ENCODE peak calls at places on chromosomes 7 and 10, in five cellular contexts. N is neuronal stem cell, B is IMR-90, R is H9, J is H1. W is an unnamed sample.

GRCh38 chr10:122127943-122128342 is 139.0 kb downstream of the TACC2 start:
- DNase-seq in N (no peak), B (peak), R (no peak), J (no peak), W (peak)

GRCh38 chr7:18429547-18429946 is 66.0 kb upstream of the HDAC9 start:
- DNase-seq in N (no peak), B (peak), R (no peak), J (no peak), W (peak)

GRCh38 chr7:151374726-151375125 is 33.1 kb downstream of the NUB1 start:
- DNase-seq in N (no peak), B (no peak), R (no peak), J (no peak), W (no peak)

GRCh38 chr7:78226059-78226658 is 427.6 kb downstream of the PHTF2 start:
- DNase-seq in N (peak), B (peak), R (peak), J (peak), W (peak)

GRCh38 chr7:16357921-16358320 is 63.4 kb downstream of the CRPPA start:
- DNase-seq in N (no peak), B (no peak), R (no peak), J (no peak), W (no peak)

GRCh38 chr7:300546-301290 is 10.7 kb downstream of the FOXL3 start:
- DNase-seq in N (no peak), B (no peak), R (no peak), J (no peak), W (no peak)

GRCh38 chr10:98308602-98309365 is 40.8 kb upstream of the LOXL4 start:
- DNase-seq in N (no peak), B (no peak), R (no peak), J (no peak), W (no peak)

GRCh38 chr10:36531621-36532020 is 593.8 kb upstream of the ANKRD30A start:
- DNase-seq in N (no peak), B (peak), R (no peak), J (no peak), W (peak)

GRCh38 chr10:104435822-104436221 is 82.2 kb downstream of the CFAP58 start:
- DNase-seq in N (no peak), B (peak), R (no peak), J (no peak), W (no peak)

GRCh38 chr7:25675789-25676474 is 447.6 kb upstream of the NPVF start:
- DNase-seq in N (no peak), B (no peak), R (no peak), J (no peak), W (no peak)

GRCh38 chr7:3495530-3495929 is 194.5 kb downstream of the SDK1 start:
- DNase-seq in N (no peak), B (no peak), R (no peak), J (no peak), W (no peak)

GRCh38 chr10:63603709-63604445 is 82.7 kb downstream of the REEP3 start:
- DNase-seq in N (no peak), B (peak), R (no peak), J (no peak), W (peak)

GRCh38 chr10:133237241-133238065 is at the start of gene VENTX:
- DNase-seq in N (no peak), B (no peak), R (peak), J (peak), W (no peak)

GRCh38 chr7:34430456-34430855 is 227.6 kb upstream of the NPSR1 start:
- DNase-seq in N (no peak), B (peak), R (no peak), J (no peak), W (peak)

GRCh38 chr10:133243593-133243992 is 5.9 kb downstream of the VENTX start:
- DNase-seq in N (no peak), B (no peak), R (no peak), J (no peak), W (no peak)

GRCh38 chr7:109950256-109950655 is 1140.7 kb upstream of the LRRN3 start:
- DNase-seq in N (no peak), B (no peak), R (no peak), J (no peak), W (no peak)

GRCh38 chr7:80611779-80612178 is 26.7 kb upstream of the CD36 start:
- DNase-seq in N (no peak), B (peak), R (no peak), J (no peak), W (peak)

GRCh38 chr10:75941181-75941580 is 509.8 kb downstream of the LRMDA start:
- DNase-seq in N (no peak), B (no peak), R (no peak), J (no peak), W (no peak)

GRCh38 chr10:123270221-123270620 is 116.0 kb downstream of the BUB3 start:
- DNase-seq in N (no peak), B (peak), R (no peak), J (no peak), W (no peak)

DNA sequence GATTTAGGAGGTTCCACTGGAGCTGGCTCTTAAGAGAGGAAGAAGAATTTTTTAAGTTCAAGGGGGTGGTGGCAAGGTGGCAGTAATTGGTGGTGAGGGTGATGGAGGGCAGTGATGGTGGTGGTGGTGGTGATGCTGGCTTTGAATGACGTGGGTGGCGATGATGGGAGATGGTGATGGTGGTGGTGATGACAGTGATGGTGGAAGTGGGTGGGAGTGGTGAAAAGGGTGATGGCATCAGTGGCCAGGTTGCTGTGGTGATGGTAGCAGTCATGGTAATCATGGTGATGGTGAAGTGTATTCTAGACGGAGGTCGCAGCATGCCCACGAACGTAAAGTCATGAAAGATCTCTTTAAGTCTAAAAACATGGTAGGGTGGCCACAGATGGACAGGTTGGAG is 197.3 kb downstream of the PTEN start:
- DNase-seq in N (no peak), B (no peak), R (no peak), J (no peak), W (no peak)
- H3K14ac ChIP-seq in N (no peak), B (no peak), R (no peak), J (no peak), W (peak)

DNA sequence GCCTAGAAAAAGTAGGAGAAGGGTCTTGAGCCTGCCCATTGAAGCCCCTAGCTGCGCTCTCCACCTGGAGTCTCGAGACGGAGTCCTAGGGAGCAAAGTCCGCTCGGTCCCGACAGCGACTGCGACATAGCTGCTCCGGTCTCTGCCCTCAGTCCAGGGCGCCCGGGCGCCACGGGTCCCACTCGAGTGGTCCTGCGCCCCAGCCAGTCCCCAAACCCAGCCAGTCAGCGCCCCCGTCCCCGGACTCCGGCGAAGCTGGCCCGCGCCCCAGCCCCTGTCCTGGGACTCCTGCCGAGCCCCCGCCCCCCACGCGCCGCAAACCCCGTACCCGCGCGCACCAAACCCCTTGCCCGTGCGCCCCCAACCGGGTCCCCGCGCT is 480 bp downstream of the TNS3 start:
- DNase-seq in N (no peak), B (no peak), R (no peak), J (no peak), W (peak)
- H4K91ac ChIP-seq in N (no peak), B (peak), R (no peak), J (no peak), W (peak)

GRCh38 chr7:55448526-55448925 is 83.4 kb downstream of the LANCL2 start:
- DNase-seq in N (no peak), B (no peak), R (no peak), J (no peak), W (no peak)

GRCh38 chr7:55444786-55445185 is 79.6 kb downstream of the LANCL2 start:
- DNase-seq in N (no peak), B (no peak), R (no peak), J (no peak), W (no peak)

GRCh38 chr7:55452967-55453366 is 87.8 kb downstream of the LANCL2 start:
- DNase-seq in N (no peak), B (no peak), R (no peak), J (no peak), W (no peak)

GRCh38 chr7:55449992-55450535 is 84.9 kb downstream of the LANCL2 start:
- DNase-seq in N (no peak), B (no peak), R (no peak), J (no peak), W (no peak)

DNA sequence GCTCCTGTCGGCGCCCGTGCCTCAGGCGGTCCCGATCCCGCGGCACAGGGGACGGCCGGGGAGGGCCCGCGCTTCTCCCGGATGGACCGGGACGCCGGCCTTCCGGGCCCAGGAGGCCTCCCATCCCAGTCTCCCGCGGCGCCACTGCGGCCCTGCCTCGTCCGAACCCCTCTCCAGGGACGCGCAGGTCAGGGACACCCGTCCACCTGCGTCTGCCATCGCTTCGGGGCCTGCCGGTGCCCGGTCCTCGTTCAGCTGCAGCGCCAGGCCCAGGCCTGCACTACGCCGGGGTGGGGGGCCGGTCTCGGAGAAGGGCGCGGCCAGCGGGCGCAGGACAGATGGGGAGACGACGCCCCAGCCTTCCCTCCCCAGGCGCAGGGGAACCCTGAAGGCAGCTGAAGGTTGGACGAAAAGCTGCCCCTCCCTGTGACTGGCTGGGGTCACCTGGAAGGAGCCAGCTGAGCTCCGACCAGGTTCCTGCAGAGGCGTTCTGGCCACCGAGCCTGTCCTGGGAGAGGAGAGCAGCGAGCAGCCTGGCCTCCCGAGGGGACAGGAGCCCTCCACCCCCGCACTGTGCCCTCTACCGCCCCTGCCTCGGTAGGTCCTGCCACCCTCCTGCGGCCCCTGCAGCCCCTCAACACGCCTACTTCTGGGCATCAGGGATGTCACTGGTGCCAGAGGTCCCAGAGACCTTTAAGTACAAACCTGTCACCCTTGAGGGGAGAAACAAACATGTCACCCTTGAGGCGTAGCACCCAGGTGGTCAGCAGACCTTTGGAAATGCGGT is 84.3 kb downstream of the LANCL2 start:
- DNase-seq in N (no peak), B (no peak), R (no peak), J (no peak), W (no peak)
- H3K9ac ChIP-seq in N (no peak), B (no peak), R (no peak), J (no peak), W (no peak)

DNA sequence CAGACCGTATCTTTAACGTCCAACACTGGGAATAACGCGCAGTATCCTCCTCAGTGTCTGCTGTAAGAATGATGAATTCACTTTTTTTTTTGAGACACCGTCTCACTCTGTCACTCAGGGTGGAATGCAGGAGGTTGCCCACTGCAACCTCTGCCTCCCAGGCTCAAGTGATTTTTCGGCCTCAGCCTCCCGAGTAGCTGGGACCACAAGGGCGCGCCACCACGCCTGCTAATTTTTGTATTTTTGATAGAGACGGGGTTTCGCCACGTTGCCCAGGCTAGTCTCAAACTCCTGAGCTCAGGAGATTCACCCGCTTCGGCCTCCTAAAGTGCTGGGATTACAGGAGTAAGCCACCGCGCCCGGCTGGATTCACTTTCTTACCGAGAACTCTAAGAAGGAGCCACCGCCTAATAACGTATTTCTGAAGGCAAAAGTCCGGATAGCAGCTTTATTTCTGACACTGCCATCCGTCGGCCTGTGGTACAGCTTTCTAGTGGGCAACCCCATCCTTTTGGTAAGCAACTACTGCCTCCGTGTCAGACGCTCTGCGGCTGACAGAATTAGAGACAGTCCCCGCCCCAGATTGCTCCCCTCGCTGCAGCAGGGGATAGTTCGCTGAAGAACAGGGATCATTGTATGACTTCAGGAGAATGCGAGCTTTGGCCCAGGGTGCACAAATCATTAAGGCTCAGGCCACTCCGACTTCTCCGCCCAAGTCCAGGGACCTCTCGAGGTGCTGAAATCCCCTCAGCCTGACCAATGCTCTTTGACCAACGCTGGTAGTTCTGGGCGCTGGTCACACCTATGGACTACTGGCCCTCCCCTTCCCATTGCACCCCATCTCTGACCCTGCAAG is 649 bp downstream of the POLR3A start:
- DNase-seq in N (peak), B (peak), R (no peak), J (no peak), W (peak)
- H3K14ac ChIP-seq in N (no peak), B (peak), R (peak), J (no peak), W (no peak)

GRCh38 chr7:96449094-96449493 is 127.2 kb upstream of the SLC25A13 start:
- DNase-seq in N (no peak), B (no peak), R (peak), J (no peak), W (no peak)

GRCh38 chr7:96452146-96452545 is 130.2 kb upstream of the SLC25A13 start:
- DNase-seq in N (no peak), B (no peak), R (no peak), J (no peak), W (no peak)

GRCh38 chr7:96441551-96442104 is 119.7 kb upstream of the SLC25A13 start:
- DNase-seq in N (no peak), B (no peak), R (no peak), J (no peak), W (no peak)

GRCh38 chr7:96447109-96447645 is 125.3 kb upstream of the SLC25A13 start:
- DNase-seq in N (no peak), B (no peak), R (no peak), J (no peak), W (no peak)
- H4K91ac ChIP-seq in N (no peak), B (no peak), R (no peak), J (no peak), W (no peak)

DNA sequence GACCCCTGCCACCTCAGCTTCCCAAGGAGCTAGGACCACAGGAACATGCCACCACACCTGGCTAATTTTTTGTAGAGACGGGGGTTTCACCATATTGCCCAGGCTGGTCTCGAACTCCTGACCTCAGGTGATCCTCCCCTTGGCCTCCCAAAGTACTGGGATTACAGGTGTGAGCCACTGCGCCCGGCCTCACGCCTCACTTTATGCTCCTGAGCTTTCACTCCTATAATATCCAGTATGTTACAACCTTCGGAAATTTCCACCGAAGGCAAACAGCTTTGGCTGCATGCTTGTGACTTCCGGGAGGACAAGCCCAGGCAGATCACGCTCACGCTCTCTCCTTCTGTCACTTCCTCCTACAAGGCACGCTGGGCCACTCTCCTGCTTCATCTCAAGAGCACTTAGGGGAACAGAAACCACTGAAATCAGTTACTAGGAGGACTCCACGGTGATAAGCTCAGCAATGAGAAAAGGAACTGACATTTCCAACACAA is 4.4 kb upstream of the MAD1L1 start:
- DNase-seq in N (no peak), B (no peak), R (no peak), J (no peak), W (no peak)
- H3K9ac ChIP-seq in N (no peak), B (no peak), R (no peak), J (peak), W (no peak)

DNA sequence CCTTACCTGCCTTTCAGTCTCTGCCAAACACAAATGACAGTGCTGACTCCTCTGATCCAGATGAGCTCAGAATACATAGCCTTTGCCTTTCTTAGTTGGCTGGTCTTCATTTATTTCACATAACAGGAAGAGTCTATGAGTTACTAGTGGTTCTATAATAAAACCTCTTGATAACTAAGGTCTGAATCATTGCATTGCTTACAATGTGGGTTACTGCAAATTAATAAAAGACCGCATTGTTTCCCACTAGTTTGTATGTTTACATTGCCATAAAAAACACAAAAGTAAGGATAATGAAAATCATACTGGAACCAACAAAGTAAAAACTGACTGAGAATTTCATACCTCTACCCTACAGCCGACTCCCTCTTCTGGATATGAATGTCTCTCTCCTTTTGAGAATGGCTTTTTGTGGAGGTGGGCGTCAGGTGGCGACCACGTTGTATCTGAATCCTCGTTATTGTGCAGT is 62.0 kb upstream of the AKR1E2 start:
- DNase-seq in N (no peak), B (peak), R (no peak), J (no peak), W (peak)
- H3K14ac ChIP-seq in N (no peak), B (peak), R (no peak), J (no peak), W (no peak)

W was measured in mesenchymal stem cell.